ENCODE peak calls at places on chromosome 6, in seven cellular contexts. D is SJSA1; C is WTC11; W is NCI-H460; V is astrocyte of the hippocampus; U is NAMALWA; N is CD4-positive, CD25-positive, alpha-beta regulatory T cell. Z is an unnamed sample.

GRCh38 chr6:121733216-121733615 is 297.8 kb downstream of the GJA1 start:
- DNase-seq in W (no peak), N (no peak), V (peak; percentile 25), D (peak; percentile 93), U (no peak), C (no peak), Z (no peak)

GRCh38 chr6:81769834-81770233 is 17.4 kb upstream of the TENT5A start:
- DNase-seq in U (no peak), C (no peak), V (peak; percentile 39), D (no peak), W (no peak), N (no peak), Z (no peak)

GRCh38 chr6:47097092-47097945 is 55.2 kb upstream of the ADGRF1 start:
- DNase-seq in C (peak; percentile 58), W (peak; percentile 68), V (peak; percentile 87), U (peak; percentile 87), N (no peak), D (peak; percentile 32), Z (peak; percentile 87)

GRCh38 chr6:133553652-133554051 is 312.5 kb downstream of the EYA4 start:
- DNase-seq in U (peak; percentile 69), D (peak; percentile 34), V (peak; percentile 83), W (peak; percentile 43), N (peak; percentile 13), C (peak; percentile 37), Z (peak; percentile 32)

GRCh38 chr6:83867043-83867442 is 7.6 kb downstream of the CYB5R4 start:
- DNase-seq in V (no peak), N (no peak), D (no peak), U (no peak), W (no peak), C (no peak), Z (no peak)

GRCh38 chr6:37643851-37644672 is 53.6 kb downstream of the MDGA1 start:
- DNase-seq in C (no peak), W (no peak), D (no peak), V (no peak), N (peak; percentile 46), U (no peak), Z (no peak)

GRCh38 chr6:45801471-45802289 is 214.0 kb downstream of the CLIC5 start:
- DNase-seq in U (no peak), C (no peak), N (no peak), W (no peak), D (no peak), V (peak; percentile 12), Z (no peak)

GRCh38 chr6:168274046-168274952 is 45.3 kb downstream of the DACT2 start:
- DNase-seq in D (no peak), C (no peak), U (no peak), W (no peak), N (no peak), V (no peak), Z (no peak)

GRCh38 chr6:30397697-30398096 is 52.7 kb downstream of the RPP21 start:
- DNase-seq in W (no peak), N (no peak), D (no peak), V (no peak), U (peak; percentile 41), C (peak; percentile 31), Z (no peak)

GRCh38 chr6:21887301-21888185 is 294.0 kb downstream of the SOX4 start:
- DNase-seq in U (no peak), V (peak; percentile 66), N (no peak), C (no peak), D (peak; percentile 22), W (no peak), Z (no peak)

GRCh38 chr6:122372647-122373046 is 26.8 kb upstream of the HSF2 start:
- DNase-seq in V (peak; percentile 23), D (no peak), C (no peak), U (peak; percentile 22), N (no peak), W (no peak), Z (peak; percentile 9)

GRCh38 chr6:20802596-20802995 is 268.3 kb downstream of the CDKAL1 start:
- DNase-seq in U (no peak), D (no peak), V (no peak), N (no peak), C (no peak), W (no peak), Z (no peak)

GRCh38 chr6:43396408-43397149 is 27.1 kb upstream of the ZNF318 start:
- DNase-seq in C (no peak), U (no peak), V (no peak), W (no peak), N (no peak), D (no peak), Z (no peak)

GRCh38 chr6:107458687-107459282 is 579 bp downstream of the PDSS2 start:
- DNase-seq in W (peak; percentile 0), U (peak; percentile 71), V (no peak), C (peak; percentile 32), D (no peak), N (no peak), Z (no peak)

GRCh38 chr6:75922226-75922625 is 150.2 kb downstream of the IMPG1 start:
- DNase-seq in W (no peak), C (no peak), N (no peak), D (no peak), U (no peak), V (no peak), Z (no peak)

GRCh38 chr6:107656381-107656780 is 166.5 kb downstream of the SOBP start:
- DNase-seq in D (no peak), N (no peak), W (no peak), C (no peak), U (no peak), V (no peak), Z (no peak)

GRCh38 chr6:159977242-159978214 is 8.6 kb downstream of the IGF2R start:
- DNase-seq in D (no peak), W (no peak), V (peak; percentile 80), N (no peak), C (no peak), U (no peak), Z (peak; percentile 20)

GRCh38 chr6:164014716-164015484 is 600.4 kb downstream of the QKI start:
- DNase-seq in D (no peak), U (no peak), W (no peak), V (no peak), C (no peak), N (no peak), Z (no peak)

GRCh38 chr6:157954150-157955117 is 27.2 kb upstream of the SYNJ2 start:
- DNase-seq in D (no peak), V (peak; percentile 25), U (no peak), N (no peak), W (no peak), C (no peak), Z (no peak)

GRCh38 chr6:34974249-34974642 is 85.2 kb downstream of the ANKS1A start:
- DNase-seq in V (no peak), W (no peak), D (no peak), N (no peak), U (no peak), C (no peak), Z (no peak)

GRCh38 chr6:148144917-148145521 is 197.6 kb upstream of the SASH1 start:
- DNase-seq in W (peak; percentile 52), C (peak; percentile 78), U (peak; percentile 70), N (peak; percentile 2), D (peak; percentile 24), V (peak; percentile 78), Z (peak; percentile 78)

GRCh38 chr6:148999921-149000589 is 253.2 kb downstream of the UST start:
- DNase-seq in U (no peak), D (peak; percentile 87), W (no peak), N (no peak), C (no peak), V (peak; percentile 90), Z (no peak)

GRCh38 chr6:89819336-89820130 is at the start of gene MDN1:
- DNase-seq in W (peak; percentile 87), U (peak; percentile 96), C (peak; percentile 91), D (peak; percentile 89), V (peak; percentile 98), N (peak; percentile 87), Z (peak; percentile 92)

GRCh38 chr6:37134622-37135191 is 35.2 kb upstream of the PIM1 start:
- DNase-seq in D (peak; percentile 95), C (no peak), N (no peak), W (peak; percentile 76), U (no peak), V (peak; percentile 97), Z (no peak)

GRCh38 chr6:144152334-144152900 is 2.1 kb downstream of the STX11 start:
- DNase-seq in V (no peak), U (no peak), N (no peak), D (no peak), C (no peak), W (no peak), Z (no peak)

GRCh38 chr6:86203044-86203443 is 560.4 kb upstream of the SYNCRIP start:
- DNase-seq in V (no peak), D (no peak), U (no peak), W (no peak), C (no peak), N (no peak), Z (no peak)

GRCh38 chr6:45586216-45587171 is 208.8 kb upstream of the SUPT3H start:
- DNase-seq in U (no peak), V (no peak), C (no peak), N (peak; percentile 90), D (no peak), W (no peak), Z (no peak)

GRCh38 chr6:5697508-5697907 is 309.2 kb downstream of the NRN1 start:
- DNase-seq in W (no peak), C (no peak), N (no peak), V (no peak), D (no peak), U (no peak), Z (no peak)

GRCh38 chr6:1607557-1608221 is 2.0 kb upstream of the FOXC1 start:
- DNase-seq in C (peak; percentile 83), N (no peak), V (peak; percentile 37), D (no peak), U (no peak), W (peak; percentile 63), Z (no peak)

Z was measured in midbrain.